ENCODE peak calls at places on chromosomes 6 and 20, in eight cellular contexts. One of them, this sample, is unnamed.

GRCh38 chr6:150767585-150768164 is 97.8 kb upstream of the MTHFD1L start:
- DNase-seq in spleen: no peak
- DNase-seq in H54: no peak
- DNase-seq in Peyer's patch: no peak
- DNase-seq in gastrocnemius medialis: no peak
- DNase-seq in breast epithelium: no peak
- DNase-seq in esophagus squamous epithelium: no peak
- DNase-seq in heart left ventricle: no peak
- DNase-seq in this sample: no peak

GRCh38 chr20:51028616-51029263 is 5.8 kb upstream of the KCNG1 start:
- DNase-seq in Peyer's patch: no peak
- DNase-seq in gastrocnemius medialis: no peak
- DNase-seq in heart left ventricle: no peak
- DNase-seq in spleen: peak
- DNase-seq in esophagus squamous epithelium: no peak
- DNase-seq in breast epithelium: no peak
- DNase-seq in H54: no peak
- DNase-seq in this sample: no peak

GRCh38 chr20:21182832-21183563 is 57.1 kb downstream of the KIZ start:
- DNase-seq in gastrocnemius medialis: no peak
- DNase-seq in esophagus squamous epithelium: no peak
- DNase-seq in H54: peak
- DNase-seq in spleen: no peak
- DNase-seq in heart left ventricle: no peak
- DNase-seq in breast epithelium: no peak
- DNase-seq in Peyer's patch: no peak
- DNase-seq in this sample: peak

GRCh38 chr6:35297541-35298481 is at the start of gene DEF6:
- DNase-seq in spleen: peak
- DNase-seq in heart left ventricle: peak
- DNase-seq in esophagus squamous epithelium: peak
- DNase-seq in H54: peak
- DNase-seq in gastrocnemius medialis: peak
- DNase-seq in breast epithelium: peak
- DNase-seq in Peyer's patch: peak
- DNase-seq in this sample: peak

GRCh38 chr6:146876271-146877151 is 277.7 kb downstream of the ADGB start:
- DNase-seq in heart left ventricle: no peak
- DNase-seq in gastrocnemius medialis: no peak
- DNase-seq in Peyer's patch: no peak
- DNase-seq in esophagus squamous epithelium: no peak
- DNase-seq in breast epithelium: no peak
- DNase-seq in H54: no peak
- DNase-seq in spleen: no peak
- DNase-seq in this sample: no peak

GRCh38 chr20:19473894-19474293 is 261.5 kb downstream of the SLC24A3 start:
- DNase-seq in gastrocnemius medialis: no peak
- DNase-seq in heart left ventricle: no peak
- DNase-seq in H54: no peak
- DNase-seq in breast epithelium: no peak
- DNase-seq in spleen: no peak
- DNase-seq in Peyer's patch: no peak
- DNase-seq in esophagus squamous epithelium: no peak
- DNase-seq in this sample: no peak

GRCh38 chr6:135323202-135323668 is 142.1 kb downstream of the MYB start:
- DNase-seq in Peyer's patch: no peak
- DNase-seq in gastrocnemius medialis: no peak
- DNase-seq in spleen: no peak
- DNase-seq in breast epithelium: no peak
- DNase-seq in H54: no peak
- DNase-seq in heart left ventricle: no peak
- DNase-seq in esophagus squamous epithelium: no peak
- DNase-seq in this sample: no peak

GRCh38 chr6:155493694-155494143 is 38.1 kb upstream of the NOX3 start:
- DNase-seq in spleen: no peak
- DNase-seq in gastrocnemius medialis: no peak
- DNase-seq in esophagus squamous epithelium: no peak
- DNase-seq in breast epithelium: peak
- DNase-seq in Peyer's patch: no peak
- DNase-seq in H54: peak
- DNase-seq in heart left ventricle: no peak
- DNase-seq in this sample: peak

GRCh38 chr6:53347250-53347920 is 1.4 kb downstream of the ELOVL5 start:
- DNase-seq in gastrocnemius medialis: no peak
- DNase-seq in H54: no peak
- DNase-seq in Peyer's patch: no peak
- DNase-seq in esophagus squamous epithelium: no peak
- DNase-seq in heart left ventricle: no peak
- DNase-seq in breast epithelium: no peak
- DNase-seq in spleen: no peak
- DNase-seq in this sample: no peak

GRCh38 chr6:53344993-53345392 is 3.8 kb downstream of the ELOVL5 start:
- DNase-seq in H54: no peak
- DNase-seq in Peyer's patch: no peak
- DNase-seq in spleen: no peak
- DNase-seq in esophagus squamous epithelium: no peak
- DNase-seq in gastrocnemius medialis: no peak
- DNase-seq in breast epithelium: no peak
- DNase-seq in heart left ventricle: no peak
- DNase-seq in this sample: no peak

GRCh38 chr6:53349209-53349693 is 501 bp upstream of the ELOVL5 start:
- DNase-seq in breast epithelium: no peak
- DNase-seq in gastrocnemius medialis: no peak
- DNase-seq in esophagus squamous epithelium: no peak
- DNase-seq in Peyer's patch: no peak
- DNase-seq in H54: no peak
- DNase-seq in heart left ventricle: no peak
- DNase-seq in spleen: no peak
- DNase-seq in this sample: no peak

GRCh38 chr6:53347921-53348435 is 772 bp downstream of the ELOVL5 start:
- DNase-seq in Peyer's patch: peak
- DNase-seq in gastrocnemius medialis: no peak
- DNase-seq in H54: peak
- DNase-seq in spleen: peak
- DNase-seq in breast epithelium: peak
- DNase-seq in esophagus squamous epithelium: no peak
- DNase-seq in heart left ventricle: peak
- DNase-seq in this sample: peak

DNA sequence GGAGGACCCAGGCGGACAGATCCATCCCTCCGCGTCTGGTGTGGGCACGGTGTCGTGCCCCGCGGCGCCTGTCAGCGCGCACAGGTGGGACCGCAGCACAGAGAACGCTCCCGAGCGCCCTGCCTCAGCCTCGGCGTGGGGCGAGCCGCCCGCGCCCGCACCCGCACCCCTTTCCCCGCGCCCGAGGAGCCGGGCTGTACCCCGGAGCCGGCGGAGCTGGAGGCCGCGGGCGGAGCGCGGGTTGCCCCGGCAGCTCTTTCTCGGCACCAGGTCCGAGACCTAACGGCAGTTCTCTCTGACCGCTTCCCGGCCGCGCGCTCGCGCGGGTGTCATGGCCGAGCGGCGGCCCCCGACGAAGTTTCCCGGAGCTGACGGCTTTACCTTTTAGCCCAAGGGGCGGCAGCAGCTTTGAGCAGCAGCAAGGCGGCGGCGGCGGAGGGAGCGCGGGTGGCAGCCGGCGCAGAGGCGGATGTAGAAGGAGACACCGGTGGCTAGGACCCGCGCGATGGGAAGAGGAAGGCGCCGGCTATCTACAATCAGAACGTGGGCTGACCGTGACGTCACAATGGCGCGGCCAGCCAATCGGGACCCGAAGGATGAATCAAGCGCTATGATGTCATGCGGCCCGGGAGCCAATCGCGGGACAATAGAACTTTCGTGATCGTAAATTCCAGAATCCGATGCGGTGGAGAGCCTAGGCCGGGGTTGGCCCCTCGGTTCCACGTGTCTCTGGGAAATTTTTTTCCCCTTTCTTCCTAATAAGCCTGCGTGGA is at the start of gene ELOVL5:
- DNase-seq in gastrocnemius medialis: peak
- DNase-seq in breast epithelium: peak
- DNase-seq in H54: peak
- DNase-seq in heart left ventricle: peak
- DNase-seq in Peyer's patch: peak
- DNase-seq in spleen: peak
- DNase-seq in esophagus squamous epithelium: peak
- DNase-seq in this sample: peak
- TF ChIP-seq POLR2A in gastrocnemius medialis: peak
- TF ChIP-seq POLR2A in breast epithelium: peak
- TF ChIP-seq POLR2A in H54: peak
- TF ChIP-seq POLR2A in heart left ventricle: peak
- TF ChIP-seq POLR2A in Peyer's patch: peak
- TF ChIP-seq POLR2A in spleen: no peak
- TF ChIP-seq POLR2A in esophagus squamous epithelium: no peak
- TF ChIP-seq POLR2A in this sample: peak

DNA sequence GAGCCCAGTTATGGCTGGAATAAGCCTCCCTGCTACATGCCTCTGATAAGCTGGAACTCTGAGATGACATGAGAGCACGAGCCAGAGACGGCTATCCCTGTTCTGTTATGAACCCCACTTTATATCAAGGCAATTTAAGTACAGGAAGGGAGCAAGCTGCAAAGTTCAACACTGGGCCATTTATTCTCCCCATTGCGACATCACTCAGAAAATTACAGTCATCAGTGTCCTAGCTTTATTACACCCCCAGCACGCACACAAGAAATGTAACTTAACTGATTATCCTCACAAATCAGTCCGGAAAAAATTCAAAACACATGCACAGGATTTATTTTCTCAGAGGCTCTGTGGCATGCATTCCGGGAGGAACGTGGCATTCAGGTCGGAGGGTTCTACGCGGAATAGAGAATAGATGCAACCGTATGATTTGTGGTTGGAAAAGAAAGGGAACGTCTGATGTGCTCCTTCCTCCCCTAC is 125.4 kb upstream of the SLC2A12 start:
- DNase-seq in H54: no peak
- DNase-seq in breast epithelium: no peak
- DNase-seq in Peyer's patch: peak
- DNase-seq in spleen: no peak
- DNase-seq in esophagus squamous epithelium: no peak
- DNase-seq in heart left ventricle: no peak
- DNase-seq in gastrocnemius medialis: no peak
- DNase-seq in this sample: peak
- TF ChIP-seq POLR2A in H54: no peak
- TF ChIP-seq POLR2A in breast epithelium: no peak
- TF ChIP-seq POLR2A in Peyer's patch: peak
- TF ChIP-seq POLR2A in spleen: no peak
- TF ChIP-seq POLR2A in esophagus squamous epithelium: no peak
- TF ChIP-seq POLR2A in heart left ventricle: no peak
- TF ChIP-seq POLR2A in gastrocnemius medialis: no peak
- TF ChIP-seq POLR2A in this sample: no peak

GRCh38 chr6:41071923-41072835 is at the start of gene OARD1:
- DNase-seq in heart left ventricle: peak
- DNase-seq in esophagus squamous epithelium: peak
- DNase-seq in breast epithelium: peak
- DNase-seq in gastrocnemius medialis: peak
- DNase-seq in spleen: peak
- DNase-seq in H54: peak
- DNase-seq in Peyer's patch: peak
- DNase-seq in this sample: peak

GRCh38 chr6:41073968-41074691 is 1.4 kb downstream of the NFYA start:
- DNase-seq in breast epithelium: no peak
- DNase-seq in H54: no peak
- DNase-seq in esophagus squamous epithelium: no peak
- DNase-seq in Peyer's patch: no peak
- DNase-seq in heart left ventricle: no peak
- DNase-seq in gastrocnemius medialis: no peak
- DNase-seq in spleen: no peak
- DNase-seq in this sample: no peak

GRCh38 chr6:41073203-41073967 is 611 bp downstream of the NFYA start:
- DNase-seq in breast epithelium: peak
- DNase-seq in heart left ventricle: peak
- DNase-seq in spleen: peak
- DNase-seq in Peyer's patch: peak
- DNase-seq in esophagus squamous epithelium: peak
- DNase-seq in H54: peak
- DNase-seq in gastrocnemius medialis: peak
- DNase-seq in this sample: peak

GRCh38 chr6:41071501-41071922 is 644 bp downstream of the OARD1 start:
- DNase-seq in breast epithelium: no peak
- DNase-seq in esophagus squamous epithelium: no peak
- DNase-seq in H54: no peak
- DNase-seq in heart left ventricle: no peak
- DNase-seq in spleen: peak
- DNase-seq in Peyer's patch: no peak
- DNase-seq in gastrocnemius medialis: no peak
- DNase-seq in this sample: no peak

DNA sequence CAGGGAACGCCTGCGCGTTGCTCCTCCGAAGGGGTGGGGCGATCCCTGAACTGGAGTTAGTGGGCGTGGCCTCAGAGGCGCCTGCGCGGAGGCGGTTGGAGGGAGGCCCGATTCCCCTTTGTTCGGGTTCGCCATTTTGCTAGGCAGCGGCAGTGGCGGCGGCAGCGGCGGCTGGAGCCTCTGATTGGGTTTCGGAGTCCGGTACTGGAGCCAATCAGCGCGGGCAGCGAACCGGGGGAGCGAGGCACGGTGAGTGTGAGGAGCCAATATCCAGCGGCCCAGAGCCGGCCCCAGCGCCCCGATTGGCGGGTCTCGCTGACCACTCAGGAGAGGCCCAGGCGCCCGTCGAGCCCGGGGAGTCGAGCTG is at the start of gene NFYA:
- DNase-seq in Peyer's patch: peak
- DNase-seq in H54: peak
- DNase-seq in breast epithelium: no peak
- DNase-seq in spleen: no peak
- DNase-seq in heart left ventricle: peak
- DNase-seq in esophagus squamous epithelium: peak
- DNase-seq in gastrocnemius medialis: no peak
- DNase-seq in this sample: no peak
- TF ChIP-seq POLR2A in Peyer's patch: peak
- TF ChIP-seq POLR2A in H54: peak
- TF ChIP-seq POLR2A in breast epithelium: peak
- TF ChIP-seq POLR2A in spleen: no peak
- TF ChIP-seq POLR2A in heart left ventricle: no peak
- TF ChIP-seq POLR2A in esophagus squamous epithelium: no peak
- TF ChIP-seq POLR2A in gastrocnemius medialis: no peak
- TF ChIP-seq POLR2A in this sample: peak

GRCh38 chr20:33686984-33687366 is 790 bp upstream of the E2F1 start:
- DNase-seq in heart left ventricle: no peak
- DNase-seq in H54: no peak
- DNase-seq in esophagus squamous epithelium: no peak
- DNase-seq in Peyer's patch: no peak
- DNase-seq in breast epithelium: no peak
- DNase-seq in spleen: no peak
- DNase-seq in gastrocnemius medialis: no peak
- DNase-seq in this sample: no peak

GRCh38 chr20:33687370-33687915 is 1.3 kb upstream of the E2F1 start:
- DNase-seq in gastrocnemius medialis: no peak
- DNase-seq in esophagus squamous epithelium: no peak
- DNase-seq in breast epithelium: no peak
- DNase-seq in spleen: no peak
- DNase-seq in heart left ventricle: no peak
- DNase-seq in Peyer's patch: no peak
- DNase-seq in H54: no peak
- DNase-seq in this sample: no peak

GRCh38 chr20:33685328-33686007 is 717 bp downstream of the E2F1 start:
- DNase-seq in Peyer's patch: peak
- DNase-seq in spleen: peak
- DNase-seq in H54: no peak
- DNase-seq in esophagus squamous epithelium: no peak
- DNase-seq in breast epithelium: no peak
- DNase-seq in heart left ventricle: no peak
- DNase-seq in gastrocnemius medialis: no peak
- DNase-seq in this sample: no peak

GRCh38 chr20:33686008-33686983 is at the start of gene E2F1:
- DNase-seq in Peyer's patch: peak
- DNase-seq in spleen: peak
- DNase-seq in H54: peak
- DNase-seq in heart left ventricle: peak
- DNase-seq in gastrocnemius medialis: peak
- DNase-seq in breast epithelium: peak
- DNase-seq in esophagus squamous epithelium: peak
- DNase-seq in this sample: peak

DNA sequence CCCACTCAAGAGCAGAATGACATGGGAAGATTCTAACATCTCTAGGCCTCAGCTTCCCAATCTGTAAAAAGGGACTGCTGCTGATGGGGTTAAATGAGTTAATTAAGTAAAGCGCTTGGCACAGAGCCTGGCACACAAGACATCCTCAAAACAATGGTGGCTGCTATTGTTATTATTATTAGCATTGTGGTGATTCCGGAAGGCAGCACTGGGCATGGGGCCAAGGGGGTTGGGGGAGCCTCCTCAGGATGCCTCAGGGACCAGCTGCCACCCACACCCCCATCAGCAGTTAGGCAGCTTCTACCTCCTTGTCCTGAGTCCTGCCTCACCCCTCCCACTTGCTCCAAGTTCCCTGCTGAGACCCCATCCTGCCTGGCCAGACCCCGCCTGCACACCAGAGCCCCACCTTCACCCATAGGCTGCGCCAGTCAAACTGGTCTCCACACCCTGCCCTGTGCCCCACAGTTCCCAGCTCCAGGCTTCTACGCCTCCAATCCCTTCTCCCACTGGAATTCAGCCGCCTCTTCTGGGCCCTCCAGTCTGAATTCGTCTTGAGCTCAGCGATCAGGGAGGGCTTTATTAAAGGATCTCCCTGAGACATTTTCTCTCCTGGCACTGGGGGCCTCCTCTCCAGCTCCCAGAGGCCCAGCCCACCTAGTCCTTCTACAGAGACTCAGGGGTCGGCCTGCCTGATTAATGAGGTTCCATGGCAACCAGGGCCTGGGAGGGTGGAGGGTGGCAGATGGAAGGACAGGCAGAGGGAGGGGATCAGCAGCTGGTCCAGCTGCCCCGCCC is 1.5 kb downstream of the E2F1 start:
- DNase-seq in heart left ventricle: no peak
- DNase-seq in spleen: no peak
- DNase-seq in esophagus squamous epithelium: no peak
- DNase-seq in Peyer's patch: no peak
- DNase-seq in H54: no peak
- DNase-seq in breast epithelium: no peak
- DNase-seq in gastrocnemius medialis: no peak
- DNase-seq in this sample: no peak
- TF ChIP-seq POLR2A in heart left ventricle: no peak
- TF ChIP-seq POLR2A in spleen: no peak
- TF ChIP-seq POLR2A in esophagus squamous epithelium: no peak
- TF ChIP-seq POLR2A in Peyer's patch: no peak
- TF ChIP-seq POLR2A in H54: peak
- TF ChIP-seq POLR2A in breast epithelium: no peak
- TF ChIP-seq POLR2A in gastrocnemius medialis: no peak
- TF ChIP-seq POLR2A in this sample: no peak

This sample was measured in uterus.